ENCODE peak calls at places on chromosomes 16 and 17, in ten cellular contexts. One of them, this sample, is unnamed.
A peak's percentile ranks its signal among the peaks of the same experiment; 100 is the strongest.

GRCh38 chr16:57514891-57515600 is 21.3 kb downstream of the CCDC102A start:
- DNase-seq in NCI-H774: no peak
- DNase-seq in NCI-H1105: no peak
- DNase-seq in activated CD4-positive, alpha-beta T cell treated with anti-CD3 and anti-CD28 coated beads for 1 hour: no peak
- DNase-seq in HT-29: no peak
- DNase-seq in aorta: no peak
- DNase-seq in hepatic stellate cell: no peak
- DNase-seq in retina: no peak
- DNase-seq in HS-5: no peak
- DNase-seq in SK-MEL-5: no peak
- DNase-seq in this sample: no peak

GRCh38 chr17:31415004-31415454 is 23.6 kb downstream of the RAB11FIP4 start:
- DNase-seq in HS-5: no peak
- DNase-seq in HT-29: no peak
- DNase-seq in NCI-H774: no peak
- DNase-seq in retina: no peak
- DNase-seq in aorta: peak; percentile 46
- DNase-seq in NCI-H1105: no peak
- DNase-seq in activated CD4-positive, alpha-beta T cell treated with anti-CD3 and anti-CD28 coated beads for 1 hour: no peak
- DNase-seq in hepatic stellate cell: no peak
- DNase-seq in SK-MEL-5: peak; percentile 31
- DNase-seq in this sample: no peak

GRCh38 chr17:40019140-40019991 is 4.1 kb downstream of the CSF3 start:
- DNase-seq in retina: no peak
- DNase-seq in HS-5: peak; percentile 88
- DNase-seq in NCI-H1105: no peak
- DNase-seq in aorta: no peak
- DNase-seq in hepatic stellate cell: no peak
- DNase-seq in activated CD4-positive, alpha-beta T cell treated with anti-CD3 and anti-CD28 coated beads for 1 hour: no peak
- DNase-seq in HT-29: no peak
- DNase-seq in SK-MEL-5: no peak
- DNase-seq in NCI-H774: no peak
- DNase-seq in this sample: no peak

GRCh38 chr17:4665027-4665426 is 23.5 kb upstream of the ALOX15 start:
- DNase-seq in HT-29: no peak
- DNase-seq in NCI-H774: no peak
- DNase-seq in activated CD4-positive, alpha-beta T cell treated with anti-CD3 and anti-CD28 coated beads for 1 hour: no peak
- DNase-seq in retina: no peak
- DNase-seq in HS-5: no peak
- DNase-seq in aorta: no peak
- DNase-seq in SK-MEL-5: no peak
- DNase-seq in NCI-H1105: no peak
- DNase-seq in hepatic stellate cell: no peak
- DNase-seq in this sample: no peak

GRCh38 chr16:85423186-85423550 is 190.0 kb upstream of the GSE1 start:
- DNase-seq in activated CD4-positive, alpha-beta T cell treated with anti-CD3 and anti-CD28 coated beads for 1 hour: no peak
- DNase-seq in hepatic stellate cell: no peak
- DNase-seq in retina: no peak
- DNase-seq in HS-5: no peak
- DNase-seq in HT-29: no peak
- DNase-seq in SK-MEL-5: no peak
- DNase-seq in NCI-H774: no peak
- DNase-seq in aorta: peak; percentile 42
- DNase-seq in NCI-H1105: no peak
- DNase-seq in this sample: peak; percentile 44

GRCh38 chr17:68804777-68805176 is 150.4 kb downstream of the ABCA8 start:
- DNase-seq in SK-MEL-5: no peak
- DNase-seq in NCI-H774: no peak
- DNase-seq in NCI-H1105: no peak
- DNase-seq in HT-29: no peak
- DNase-seq in activated CD4-positive, alpha-beta T cell treated with anti-CD3 and anti-CD28 coated beads for 1 hour: no peak
- DNase-seq in retina: no peak
- DNase-seq in aorta: no peak
- DNase-seq in hepatic stellate cell: no peak
- DNase-seq in HS-5: no peak
- DNase-seq in this sample: no peak

GRCh38 chr16:27233731-27234130 is 30.4 kb downstream of the KDM8 start:
- DNase-seq in HT-29: no peak
- DNase-seq in HS-5: no peak
- DNase-seq in NCI-H1105: no peak
- DNase-seq in SK-MEL-5: no peak
- DNase-seq in hepatic stellate cell: no peak
- DNase-seq in retina: no peak
- DNase-seq in NCI-H774: no peak
- DNase-seq in aorta: peak; percentile 31
- DNase-seq in activated CD4-positive, alpha-beta T cell treated with anti-CD3 and anti-CD28 coated beads for 1 hour: no peak
- DNase-seq in this sample: no peak

GRCh38 chr17:13599808-13600398 is 1.8 kb downstream of the HS3ST3A1 start:
- DNase-seq in HT-29: no peak
- DNase-seq in aorta: no peak
- DNase-seq in SK-MEL-5: no peak
- DNase-seq in NCI-H774: no peak
- DNase-seq in HS-5: no peak
- DNase-seq in hepatic stellate cell: no peak
- DNase-seq in NCI-H1105: no peak
- DNase-seq in retina: no peak
- DNase-seq in activated CD4-positive, alpha-beta T cell treated with anti-CD3 and anti-CD28 coated beads for 1 hour: no peak
- DNase-seq in this sample: no peak

GRCh38 chr16:72372082-72372615 is 200.2 kb upstream of the PMFBP1 start:
- DNase-seq in retina: peak; percentile 72
- DNase-seq in NCI-H1105: no peak
- DNase-seq in NCI-H774: no peak
- DNase-seq in aorta: no peak
- DNase-seq in hepatic stellate cell: no peak
- DNase-seq in HT-29: no peak
- DNase-seq in HS-5: no peak
- DNase-seq in activated CD4-positive, alpha-beta T cell treated with anti-CD3 and anti-CD28 coated beads for 1 hour: no peak
- DNase-seq in SK-MEL-5: no peak
- DNase-seq in this sample: no peak

GRCh38 chr16:57795431-57795878 is 6.8 kb downstream of the KIFC3 start:
- DNase-seq in NCI-H1105: no peak
- DNase-seq in HS-5: no peak
- DNase-seq in retina: peak; percentile 39
- DNase-seq in aorta: no peak
- DNase-seq in hepatic stellate cell: peak; percentile 40
- DNase-seq in SK-MEL-5: peak; percentile 64
- DNase-seq in HT-29: peak; percentile 73
- DNase-seq in NCI-H774: peak; percentile 18
- DNase-seq in activated CD4-positive, alpha-beta T cell treated with anti-CD3 and anti-CD28 coated beads for 1 hour: no peak
- DNase-seq in this sample: peak; percentile 62

GRCh38 chr16:49350265-49351103 is 23.1 kb upstream of the C16orf78 start:
- DNase-seq in HT-29: peak; percentile 64
- DNase-seq in activated CD4-positive, alpha-beta T cell treated with anti-CD3 and anti-CD28 coated beads for 1 hour: peak; percentile 15
- DNase-seq in NCI-H1105: peak; percentile 42
- DNase-seq in HS-5: no peak
- DNase-seq in aorta: peak; percentile 53
- DNase-seq in hepatic stellate cell: peak; percentile 66
- DNase-seq in NCI-H774: peak; percentile 13
- DNase-seq in SK-MEL-5: peak; percentile 62
- DNase-seq in retina: peak; percentile 81
- DNase-seq in this sample: peak; percentile 22

GRCh38 chr17:44235583-44235936 is 16.1 kb upstream of the UBTF start:
- DNase-seq in HT-29: no peak
- DNase-seq in SK-MEL-5: no peak
- DNase-seq in HS-5: no peak
- DNase-seq in activated CD4-positive, alpha-beta T cell treated with anti-CD3 and anti-CD28 coated beads for 1 hour: no peak
- DNase-seq in hepatic stellate cell: no peak
- DNase-seq in NCI-H1105: no peak
- DNase-seq in NCI-H774: no peak
- DNase-seq in aorta: no peak
- DNase-seq in retina: no peak
- DNase-seq in this sample: no peak

GRCh38 chr17:44607836-44608690 is 48.2 kb upstream of the MEIOC start:
- DNase-seq in aorta: peak; percentile 63
- DNase-seq in retina: peak; percentile 47
- DNase-seq in NCI-H1105: peak; percentile 13
- DNase-seq in hepatic stellate cell: peak; percentile 91
- DNase-seq in SK-MEL-5: no peak
- DNase-seq in HT-29: no peak
- DNase-seq in HS-5: no peak
- DNase-seq in activated CD4-positive, alpha-beta T cell treated with anti-CD3 and anti-CD28 coated beads for 1 hour: no peak
- DNase-seq in NCI-H774: peak; percentile 97
- DNase-seq in this sample: peak; percentile 77

GRCh38 chr16:56357765-56358322 is 67.5 kb downstream of the AMFR start:
- DNase-seq in HS-5: no peak
- DNase-seq in hepatic stellate cell: no peak
- DNase-seq in NCI-H1105: no peak
- DNase-seq in activated CD4-positive, alpha-beta T cell treated with anti-CD3 and anti-CD28 coated beads for 1 hour: peak; percentile 6
- DNase-seq in HT-29: no peak
- DNase-seq in SK-MEL-5: no peak
- DNase-seq in aorta: peak; percentile 34
- DNase-seq in NCI-H774: no peak
- DNase-seq in retina: no peak
- DNase-seq in this sample: no peak

GRCh38 chr17:83173997-83174858 is 94.8 kb downstream of the METRNL start:
- DNase-seq in SK-MEL-5: no peak
- DNase-seq in NCI-H1105: no peak
- DNase-seq in HT-29: no peak
- DNase-seq in HS-5: no peak
- DNase-seq in NCI-H774: peak; percentile 13
- DNase-seq in aorta: no peak
- DNase-seq in activated CD4-positive, alpha-beta T cell treated with anti-CD3 and anti-CD28 coated beads for 1 hour: no peak
- DNase-seq in retina: no peak
- DNase-seq in hepatic stellate cell: peak; percentile 47
- DNase-seq in this sample: peak; percentile 24

GRCh38 chr16:50741225-50741807 is 570 bp upstream of the CYLD start:
- DNase-seq in HT-29: no peak
- DNase-seq in HS-5: no peak
- DNase-seq in NCI-H1105: no peak
- DNase-seq in hepatic stellate cell: no peak
- DNase-seq in aorta: peak; percentile 52
- DNase-seq in SK-MEL-5: no peak
- DNase-seq in activated CD4-positive, alpha-beta T cell treated with anti-CD3 and anti-CD28 coated beads for 1 hour: no peak
- DNase-seq in NCI-H774: no peak
- DNase-seq in retina: no peak
- DNase-seq in this sample: no peak

GRCh38 chr17:45845376-45846185 is 900 bp downstream of the SPPL2C start:
- DNase-seq in aorta: no peak
- DNase-seq in SK-MEL-5: no peak
- DNase-seq in HS-5: no peak
- DNase-seq in NCI-H774: no peak
- DNase-seq in HT-29: no peak
- DNase-seq in retina: no peak
- DNase-seq in activated CD4-positive, alpha-beta T cell treated with anti-CD3 and anti-CD28 coated beads for 1 hour: no peak
- DNase-seq in hepatic stellate cell: no peak
- DNase-seq in NCI-H1105: no peak
- DNase-seq in this sample: no peak

GRCh38 chr17:79393358-79394038 is 217.4 kb downstream of the RBFOX3 start:
- DNase-seq in SK-MEL-5: peak; percentile 95
- DNase-seq in NCI-H1105: peak; percentile 51
- DNase-seq in aorta: peak; percentile 82
- DNase-seq in retina: peak; percentile 95
- DNase-seq in NCI-H774: peak; percentile 64
- DNase-seq in HT-29: peak; percentile 80
- DNase-seq in hepatic stellate cell: peak; percentile 86
- DNase-seq in activated CD4-positive, alpha-beta T cell treated with anti-CD3 and anti-CD28 coated beads for 1 hour: peak; percentile 47
- DNase-seq in HS-5: peak; percentile 20
- DNase-seq in this sample: peak; percentile 79

GRCh38 chr17:79459003-79459655 is 151.7 kb downstream of the RBFOX3 start:
- DNase-seq in hepatic stellate cell: no peak
- DNase-seq in HT-29: no peak
- DNase-seq in NCI-H1105: no peak
- DNase-seq in SK-MEL-5: no peak
- DNase-seq in activated CD4-positive, alpha-beta T cell treated with anti-CD3 and anti-CD28 coated beads for 1 hour: no peak
- DNase-seq in aorta: no peak
- DNase-seq in retina: no peak
- DNase-seq in HS-5: no peak
- DNase-seq in NCI-H774: no peak
- DNase-seq in this sample: no peak

GRCh38 chr16:22641030-22641671 is 130.5 kb downstream of the NPIPB5 start:
- DNase-seq in activated CD4-positive, alpha-beta T cell treated with anti-CD3 and anti-CD28 coated beads for 1 hour: no peak
- DNase-seq in HS-5: no peak
- DNase-seq in SK-MEL-5: peak; percentile 47
- DNase-seq in aorta: no peak
- DNase-seq in HT-29: peak; percentile 66
- DNase-seq in retina: no peak
- DNase-seq in hepatic stellate cell: no peak
- DNase-seq in NCI-H774: no peak
- DNase-seq in NCI-H1105: no peak
- DNase-seq in this sample: no peak

This sample was measured in NCI-H345.